ENCODE peak calls at places on chromosome 6, in five cellular contexts. X is GM12878, Q is A549, L is K562, Y is HepG2. C is an unnamed sample.

GRCh38 chr6:145669627-145670034 is 65.7 kb downstream of the EPM2A start:
- DNase-seq in X (no peak), L (no peak), Y (no peak), Q (no peak), C (no peak)

GRCh38 chr6:35017461-35018183 is 123.5 kb downstream of the TCP11 start:
- DNase-seq in X (no peak), L (no peak), Q (no peak), Y (no peak), C (no peak)

GRCh38 chr6:138107078-138107751 is at the start of gene PERP:
- DNase-seq in Q (peak), Y (peak), L (peak), X (no peak), C (peak)

GRCh38 chr6:184161-184695 is 108.1 kb upstream of the DUSP22 start:
- DNase-seq in X (no peak), Q (no peak), Y (no peak), L (no peak), C (no peak)

GRCh38 chr6:2558098-2558770 is 192.5 kb downstream of the MYLK4 start:
- DNase-seq in Y (no peak), X (no peak), Q (no peak), L (no peak), C (no peak)

GRCh38 chr6:131555992-131556391 is 17.0 kb upstream of the ARG1 start:
- DNase-seq in X (no peak), Y (no peak), L (no peak), Q (no peak), C (no peak)

GRCh38 chr6:105397987-105398386 is 4.9 kb downstream of the PREP start:
- DNase-seq in Y (peak), X (no peak), Q (no peak), L (no peak), C (peak)

GRCh38 chr6:106894978-106895702 is 79.4 kb downstream of the CD24 start:
- DNase-seq in Y (peak), X (no peak), L (peak), Q (no peak), C (peak)

GRCh38 chr6:146700078-146700686 is 101.4 kb downstream of the ADGB start:
- DNase-seq in Q (peak), L (peak), Y (peak), X (peak), C (peak)

GRCh38 chr6:39882567-39882953 is 51.7 kb downstream of the MOCS1 start:
- DNase-seq in Q (no peak), X (no peak), Y (peak), L (no peak), C (peak)

GRCh38 chr6:143973097-143973979 is 34.7 kb downstream of the PLAGL1 start:
- DNase-seq in Q (no peak), X (no peak), L (no peak), Y (peak), C (peak)
- TF ChIP-seq REST in Q (no peak), X (no peak), L (no peak), Y (no peak), C (no peak)

GRCh38 chr6:168582581-168582981 is 141.6 kb downstream of the SMOC2 start:
- DNase-seq in X (no peak), Q (no peak), Y (no peak), L (no peak), C (no peak)
- TF ChIP-seq JUNB in X (no peak), Q (no peak), Y (no peak), L (no peak), C (no peak)

DNA sequence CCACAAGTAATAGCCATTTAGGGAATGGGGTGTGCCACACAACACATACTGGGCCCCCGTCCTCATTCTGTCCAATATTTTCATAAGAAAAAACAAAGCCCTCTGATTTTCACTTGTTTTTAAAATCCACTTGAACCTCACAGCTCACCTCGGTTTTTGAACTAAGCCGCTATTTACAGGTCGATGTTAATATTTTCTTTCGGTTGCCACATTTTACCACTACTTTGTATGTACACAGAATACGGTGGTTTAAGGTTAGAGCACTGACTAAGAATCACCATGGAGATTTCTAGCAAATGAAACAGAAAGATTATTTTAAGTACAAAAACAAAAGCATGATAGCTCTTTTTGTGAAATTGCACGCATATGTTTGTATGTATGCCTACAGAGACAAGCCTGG is 143.8 kb downstream of the UST start:
- DNase-seq in L (no peak), X (no peak), Q (no peak), Y (peak), C (no peak)
- H3K4me3 ChIP-seq in L (no peak), X (no peak), Q (no peak), Y (no peak), C (no peak)

GRCh38 chr6:148548065-148548748 is 198.6 kb upstream of the UST start:
- DNase-seq in X (no peak), L (no peak), Y (no peak), Q (no peak), C (no peak)
- TF ChIP-seq REST in X (no peak), L (no peak), Y (no peak), Q (no peak), C (no peak)

C was measured in GM23338.